ENCODE peak calls at places on chromosomes 5 and 9, in nine cellular contexts. N, L, U, T, C, Z, J, K and V are unnamed samples.

GRCh38 chr9:107000218-107000617 is 137.3 kb downstream of the ZNF462 start:
- DNase-seq in U (no peak), K (peak), N (no peak), J (no peak), L (no peak), C (no peak), T (no peak), Z (no peak), V (no peak)

GRCh38 chr9:110942522-110942921 is 95.7 kb downstream of the LPAR1 start:
- DNase-seq in N (no peak), U (no peak), J (no peak), Z (no peak), C (peak), K (peak), T (no peak), L (no peak), V (no peak)

GRCh38 chr5:135033866-135034185 is 202 bp downstream of the PITX1 start:
- DNase-seq in K (no peak), N (no peak), C (peak), J (no peak), Z (no peak), U (no peak), L (no peak), T (no peak), V (no peak)

GRCh38 chr9:130327070-130327780 is 61.7 kb downstream of the HMCN2 start:
- DNase-seq in Z (no peak), N (no peak), U (no peak), L (no peak), C (no peak), T (peak), J (peak), K (no peak), V (no peak)

GRCh38 chr5:8184455-8185063 is 315.6 kb downstream of the MTRR start:
- DNase-seq in C (peak), N (peak), T (peak), J (peak), U (peak), L (no peak), Z (peak), K (peak), V (no peak)

GRCh38 chr5:39283231-39283818 is 64.0 kb upstream of the FYB1 start:
- DNase-seq in Z (no peak), U (peak), T (peak), C (peak), J (peak), L (no peak), N (peak), K (peak), V (peak)

GRCh38 chr5:62029303-62029702 is 276.7 kb upstream of the KIF2A start:
- DNase-seq in K (peak), Z (no peak), C (no peak), U (no peak), L (no peak), T (no peak), J (no peak), N (no peak), V (no peak)

GRCh38 chr9:117448066-117448465 is 33.2 kb upstream of the ASTN2 start:
- DNase-seq in T (no peak), C (no peak), L (no peak), U (no peak), K (peak), Z (no peak), N (no peak), J (no peak), V (no peak)

GRCh38 chr5:3606121-3606831 is 10.6 kb downstream of the IRX1 start:
- DNase-seq in Z (no peak), K (no peak), C (no peak), N (no peak), L (no peak), T (no peak), U (no peak), J (no peak), V (no peak)

GRCh38 chr9:110048976-110049698 is 158.8 kb downstream of the C9orf152 start:
- DNase-seq in N (peak), L (peak), Z (peak), U (peak), J (no peak), T (no peak), C (peak), K (peak), V (no peak)

GRCh38 chr9:91954841-91955471 is 4.9 kb upstream of the ROR2 start:
- DNase-seq in L (no peak), N (peak), C (peak), K (peak), U (peak), J (peak), Z (no peak), T (peak), V (no peak)

GRCh38 chr5:1793966-1794895 is 5.4 kb downstream of the MRPL36 start:
- DNase-seq in L (no peak), K (peak), J (no peak), U (no peak), Z (no peak), C (peak), T (no peak), N (peak), V (no peak)

GRCh38 chr5:24905123-24905522 is 260.3 kb upstream of the CDH10 start:
- DNase-seq in J (no peak), T (no peak), Z (no peak), L (no peak), C (peak), U (no peak), K (no peak), N (no peak), V (no peak)